ENCODE peak calls at places on chromosome 2, in five cellular contexts. K is endodermal cell, B is hepatocyte, O is K562, W is AG09309. P is an unnamed sample.

GRCh38 chr2:2184549-2185249 is 146.4 kb downstream of the MYT1L start:
- DNase-seq in K (no peak), B (no peak), O (no peak), W (no peak), P (no peak)

GRCh38 chr2:227411320-227411989 is 23.7 kb upstream of the SCYGR1 start:
- DNase-seq in K (no peak), B (no peak), O (no peak), W (no peak), P (no peak)

GRCh38 chr2:1654696-1655374 is 89.5 kb downstream of the PXDN start:
- DNase-seq in K (peak), B (no peak), O (no peak), W (no peak), P (peak)

GRCh38 chr2:30267161-30267568 is 35.8 kb downstream of the LBH start:
- DNase-seq in K (peak), B (no peak), O (peak), W (no peak), P (no peak)

GRCh38 chr2:121881950-121882349 is 126.5 kb downstream of the TSN start:
- DNase-seq in K (no peak), B (no peak), O (no peak), W (no peak), P (no peak)

GRCh38 chr2:126264625-126265024 is 391.3 kb upstream of the GYPC start:
- DNase-seq in K (no peak), B (no peak), O (no peak), W (no peak), P (no peak)

GRCh38 chr2:39256040-39256439 is 12.3 kb upstream of the CDKL4 start:
- DNase-seq in K (no peak), B (no peak), O (no peak), W (no peak), P (no peak)

GRCh38 chr2:227363756-227364155 is 15.3 kb downstream of the TM4SF20 start:
- DNase-seq in K (peak), B (no peak), O (peak), W (no peak), P (no peak)

GRCh38 chr2:223297788-223298187 is 245.8 kb downstream of the KCNE4 start:
- DNase-seq in K (no peak), B (no peak), O (no peak), W (no peak), P (no peak)

GRCh38 chr2:68125821-68126220 is 31.9 kb upstream of the PNO1 start:
- DNase-seq in K (no peak), B (no peak), O (no peak), W (no peak), P (no peak)

GRCh38 chr2:199273043-199273647 is 184.6 kb downstream of the SATB2 start:
- DNase-seq in K (no peak), B (no peak), O (no peak), W (peak), P (no peak)

GRCh38 chr2:143476421-143477084 is 347.3 kb downstream of the ARHGAP15 start:
- DNase-seq in K (no peak), B (no peak), O (no peak), W (no peak), P (no peak)

GRCh38 chr2:169965495-169965894 is 138.2 kb downstream of the UBR3 start:
- DNase-seq in K (no peak), B (no peak), O (no peak), W (no peak), P (no peak)

GRCh38 chr2:236955675-236956618 is 129.7 kb upstream of the COPS8 start:
- DNase-seq in K (peak), B (peak), O (no peak), W (no peak), P (no peak)

GRCh38 chr2:143720093-143720664 is 591.0 kb downstream of the ARHGAP15 start:
- DNase-seq in K (peak), B (no peak), O (no peak), W (no peak), P (no peak)

GRCh38 chr2:143128681-143129580 is at the start of gene ARHGAP15:
- DNase-seq in K (no peak), B (no peak), O (no peak), W (no peak), P (no peak)

GRCh38 chr2:172105715-172106124 is 3.0 kb upstream of the DLX2 start:
- DNase-seq in K (no peak), B (no peak), O (no peak), W (no peak), P (no peak)

GRCh38 chr2:172103471-172104292 is 982 bp upstream of the DLX2 start:
- DNase-seq in K (peak), B (peak), O (peak), W (no peak), P (peak)

GRCh38 chr2:172108587-172108930 is 5.9 kb upstream of the DLX2 start:
- DNase-seq in K (no peak), B (no peak), O (no peak), W (no peak), P (no peak)

GRCh38 chr2:172107690-172108586 is 5.2 kb upstream of the DLX2 start:
- DNase-seq in K (peak), B (no peak), O (no peak), W (no peak), P (no peak)

DNA sequence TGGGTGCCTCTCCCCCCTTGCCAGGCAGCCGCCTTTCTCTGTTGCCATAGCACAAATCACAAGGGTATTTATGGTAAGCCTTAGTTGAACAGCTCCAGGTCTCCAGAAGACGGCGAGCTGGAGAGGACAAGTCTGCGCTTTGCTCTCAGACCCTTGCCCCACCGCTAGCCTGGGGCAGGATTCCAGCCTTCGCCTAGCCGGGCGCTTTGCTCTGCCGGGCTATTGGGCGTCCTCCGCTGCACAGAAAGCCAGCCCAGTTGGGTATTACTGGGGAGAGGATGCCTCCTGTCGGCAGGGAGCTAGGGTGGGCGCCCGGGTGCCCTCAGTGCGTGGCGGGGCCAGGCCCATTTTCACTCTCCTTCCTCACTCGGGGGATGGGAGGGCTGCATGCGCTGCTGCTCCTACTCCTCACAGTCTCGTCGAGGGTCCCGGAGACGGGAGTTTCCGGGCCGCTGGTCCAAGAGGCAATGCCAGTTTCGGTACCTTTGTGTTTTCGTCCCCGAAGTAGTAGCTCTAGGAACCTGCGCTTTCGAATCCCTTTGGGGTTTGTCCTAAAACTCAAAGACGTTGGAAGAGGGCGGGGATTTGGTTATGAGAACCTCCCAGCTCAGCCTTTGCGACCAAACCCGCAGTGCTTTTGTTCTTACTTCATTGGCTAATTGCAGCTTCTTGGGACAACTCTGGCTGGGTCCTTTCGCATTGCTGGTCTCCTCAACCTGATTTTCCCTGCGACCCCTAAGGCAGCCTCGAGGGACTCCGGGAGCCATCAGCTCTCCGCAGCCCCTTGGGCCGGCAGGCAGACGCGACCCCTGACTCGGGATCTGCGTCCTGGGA is 3.6 kb upstream of the DLX2 start:
- DNase-seq in K (peak), B (peak), O (no peak), W (no peak), P (no peak)
- TF ChIP-seq CTCF in K (peak), B (peak), O (peak), W (peak), P (peak)

DNA sequence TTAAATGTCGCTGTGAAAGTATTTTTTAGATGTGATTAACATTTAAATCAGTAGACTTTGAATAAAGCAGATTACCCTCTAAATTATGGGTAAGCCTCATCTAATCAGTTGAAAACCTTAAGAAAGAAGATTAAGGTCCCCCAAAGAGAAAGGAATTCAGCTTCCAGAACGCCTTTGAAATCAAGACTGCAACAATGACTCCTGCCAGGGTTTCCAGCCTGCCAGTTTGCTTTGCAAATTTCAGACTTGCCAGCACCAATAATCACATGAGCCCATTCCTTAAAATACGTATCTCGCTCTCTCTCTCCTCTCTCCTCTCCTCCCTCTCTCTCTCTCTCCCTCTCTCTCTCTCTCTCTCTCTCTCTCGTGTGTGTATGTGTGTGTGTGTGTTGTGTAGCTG is 184.3 kb downstream of the PDE1A start:
- DNase-seq in K (no peak), B (no peak), O (no peak), W (no peak), P (no peak)
- TF ChIP-seq CTCF in K (no peak), B (no peak), O (no peak), W (no peak), P (no peak)

DNA sequence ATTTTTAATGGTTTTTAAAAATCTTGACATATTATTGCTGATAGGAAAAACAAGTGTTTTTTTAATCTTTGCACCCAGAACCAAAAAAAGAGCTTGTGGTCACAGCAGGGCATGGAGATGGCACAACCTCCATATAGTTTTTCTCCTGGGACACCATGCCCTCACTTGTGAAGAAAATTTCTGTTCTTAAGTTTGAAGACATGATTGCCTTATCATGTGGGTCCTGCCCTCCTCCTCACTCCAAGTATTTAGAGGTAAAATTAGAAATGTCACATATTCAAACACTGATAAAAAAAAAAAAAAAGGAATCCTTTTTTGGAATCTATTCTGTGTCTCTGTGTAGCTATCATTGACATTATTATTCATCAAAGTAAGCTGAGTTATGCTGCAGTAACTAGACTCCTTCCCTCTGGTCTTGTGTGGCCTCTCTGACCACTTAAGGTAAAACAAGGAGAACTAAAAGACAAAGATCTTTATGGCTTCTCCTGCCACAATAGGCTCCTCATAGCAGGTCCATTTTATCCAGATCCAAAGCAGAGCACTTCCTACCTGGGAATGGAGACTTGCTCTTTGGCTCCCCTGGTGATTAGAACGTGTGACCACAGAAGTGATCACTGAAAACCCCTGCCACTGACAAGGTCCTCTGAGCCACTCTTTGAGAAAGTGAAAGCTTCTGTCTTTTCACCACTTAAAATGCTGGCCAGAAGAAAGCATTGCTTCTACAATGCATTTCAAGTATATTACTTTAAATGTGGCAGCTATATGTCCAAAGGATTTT is 19.8 kb downstream of the ADD2 start:
- DNase-seq in K (no peak), B (no peak), O (no peak), W (no peak), P (no peak)
- TF ChIP-seq CTCF in K (peak), B (no peak), O (peak), W (no peak), P (no peak)

GRCh38 chr2:162153608-162154224 is 1.7 kb upstream of the GCG start:
- DNase-seq in K (peak), B (peak), O (peak), W (peak), P (no peak)
- TF ChIP-seq CTCF in K (peak), B (peak), O (peak), W (peak), P (peak)

GRCh38 chr2:117470311-117471095 is 344.0 kb upstream of the DDX18 start:
- DNase-seq in K (peak), B (peak), O (peak), W (no peak), P (no peak)
- TF ChIP-seq CTCF in K (peak), B (peak), O (peak), W (peak), P (peak)

GRCh38 chr2:195664528-195664927 is 7.5 kb downstream of the SLC39A10 start:
- DNase-seq in K (no peak), B (no peak), O (no peak), W (no peak), P (no peak)
- TF ChIP-seq CTCF in K (peak), B (peak), O (no peak), W (peak), P (peak)

DNA sequence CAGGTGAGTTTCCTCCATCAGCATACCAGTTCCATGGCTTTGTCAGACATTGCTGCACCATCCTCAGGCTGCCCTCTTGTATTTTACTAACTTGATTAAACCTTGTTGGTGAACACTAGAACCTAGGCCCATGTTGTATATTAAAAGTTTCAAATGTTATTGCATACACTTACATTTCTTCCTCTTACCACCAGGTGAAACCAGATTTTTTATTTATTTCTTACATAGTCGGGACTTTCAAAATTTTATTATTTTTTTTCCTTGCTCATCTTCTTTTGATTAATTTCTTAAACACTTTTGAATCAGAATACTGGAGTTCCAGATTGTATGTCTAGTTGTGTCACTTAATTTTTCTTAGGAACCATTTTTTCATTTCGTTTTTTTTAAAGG is 5.9 kb downstream of the CERS6 start:
- DNase-seq in K (no peak), B (no peak), O (no peak), W (no peak), P (no peak)
- TF ChIP-seq CTCF in K (peak), B (no peak), O (no peak), W (no peak), P (peak)

P was measured in type B pancreatic cell.